ENCODE peak calls at places on chromosome 15, in five cellular contexts. V, D, M, K and H are unnamed samples.

GRCh38 chr15:61880079-61880478 is 180.2 kb downstream of the VPS13C start:
- DNase-seq in V (no peak), D (no peak), K (no peak), M (no peak), H (no peak)

GRCh38 chr15:67820992-67821783 is 4.1 kb upstream of the SKOR1 start:
- DNase-seq in V (no peak), D (no peak), M (no peak), K (no peak), H (peak)

GRCh38 chr15:38745136-38745535 is 180.5 kb upstream of the RASGRP1 start:
- DNase-seq in M (no peak), V (no peak), K (no peak), D (no peak), H (no peak)

GRCh38 chr15:37035349-37035748 is 65.0 kb downstream of the MEIS2 start:
- DNase-seq in M (no peak), K (no peak), D (no peak), V (no peak), H (no peak)

GRCh38 chr15:37125143-37125542 is 24.8 kb upstream of the MEIS2 start:
- DNase-seq in D (peak), M (no peak), K (no peak), V (no peak), H (no peak)

GRCh38 chr15:62486041-62486440 is 321.0 kb upstream of the C2CD4B start:
- DNase-seq in M (no peak), V (no peak), K (no peak), D (no peak), H (no peak)

GRCh38 chr15:92519709-92520108 is 126.0 kb downstream of the ST8SIA2 start:
- DNase-seq in K (no peak), M (no peak), V (no peak), D (no peak), H (no peak)

GRCh38 chr15:69652906-69653305 is 200.3 kb downstream of the RPLP1 start:
- DNase-seq in V (no peak), D (no peak), M (no peak), K (no peak), H (no peak)

GRCh38 chr15:62901916-62902554 is 140.5 kb upstream of the TPM1 start:
- DNase-seq in V (no peak), K (no peak), M (no peak), D (no peak), H (no peak)

GRCh38 chr15:77533986-77534385 is 98.7 kb downstream of the LINGO1 start:
- DNase-seq in K (no peak), D (peak), V (no peak), M (no peak), H (no peak)

GRCh38 chr15:42503822-42504221 is 8.4 kb downstream of the SNAP23 start:
- DNase-seq in K (no peak), M (no peak), D (no peak), V (no peak), H (no peak)

GRCh38 chr15:83869329-83869728 is 215.4 kb downstream of the ADAMTSL3 start:
- DNase-seq in M (no peak), D (no peak), V (no peak), K (no peak), H (no peak)

GRCh38 chr15:57862761-57863160 is 156.2 kb downstream of the POLR2M start:
- DNase-seq in D (no peak), M (no peak), V (no peak), K (no peak), H (no peak)

GRCh38 chr15:62506217-62506805 is 341.2 kb upstream of the C2CD4B start:
- DNase-seq in D (no peak), K (no peak), M (peak), V (no peak), H (no peak)

GRCh38 chr15:75639709-75640482 is at the start of gene IMP3:
- DNase-seq in D (peak), M (peak), K (peak), V (peak), H (peak)

GRCh38 chr15:101126618-101127502 is 125.0 kb downstream of the CHSY1 start:
- DNase-seq in V (no peak), M (no peak), D (no peak), K (no peak), H (no peak)

GRCh38 chr15:64205202-64205601 is 42.4 kb upstream of the PPIB start:
- DNase-seq in M (no peak), D (no peak), K (no peak), V (no peak), H (no peak)

GRCh38 chr15:39641187-39641889 is 60.5 kb downstream of the THBS1 start:
- DNase-seq in K (no peak), D (no peak), M (no peak), V (no peak), H (no peak)

GRCh38 chr15:61871926-61872522 is 188.2 kb downstream of the VPS13C start:
- DNase-seq in D (no peak), V (no peak), M (no peak), K (no peak), H (no peak)

GRCh38 chr15:74829500-74829899 is 3.1 kb downstream of the CPLX3 start:
- DNase-seq in D (no peak), M (no peak), K (no peak), V (no peak), H (no peak)

GRCh38 chr15:26967719-26968269 is 3.2 kb upstream of the GABRG3 start:
- DNase-seq in M (no peak), K (no peak), D (no peak), V (no peak), H (no peak)

GRCh38 chr15:45704329-45705249 is 69.8 kb downstream of the SQOR start:
- DNase-seq in M (peak), V (no peak), K (peak), D (peak), H (peak)

GRCh38 chr15:71136159-71137137 is 21.2 kb downstream of the THSD4 start:
- DNase-seq in M (no peak), K (no peak), V (no peak), D (no peak), H (no peak)

GRCh38 chr15:58771621-58772235 is 626 bp downstream of the MINDY2 start:
- DNase-seq in K (peak), D (peak), V (peak), M (no peak), H (peak)

DNA sequence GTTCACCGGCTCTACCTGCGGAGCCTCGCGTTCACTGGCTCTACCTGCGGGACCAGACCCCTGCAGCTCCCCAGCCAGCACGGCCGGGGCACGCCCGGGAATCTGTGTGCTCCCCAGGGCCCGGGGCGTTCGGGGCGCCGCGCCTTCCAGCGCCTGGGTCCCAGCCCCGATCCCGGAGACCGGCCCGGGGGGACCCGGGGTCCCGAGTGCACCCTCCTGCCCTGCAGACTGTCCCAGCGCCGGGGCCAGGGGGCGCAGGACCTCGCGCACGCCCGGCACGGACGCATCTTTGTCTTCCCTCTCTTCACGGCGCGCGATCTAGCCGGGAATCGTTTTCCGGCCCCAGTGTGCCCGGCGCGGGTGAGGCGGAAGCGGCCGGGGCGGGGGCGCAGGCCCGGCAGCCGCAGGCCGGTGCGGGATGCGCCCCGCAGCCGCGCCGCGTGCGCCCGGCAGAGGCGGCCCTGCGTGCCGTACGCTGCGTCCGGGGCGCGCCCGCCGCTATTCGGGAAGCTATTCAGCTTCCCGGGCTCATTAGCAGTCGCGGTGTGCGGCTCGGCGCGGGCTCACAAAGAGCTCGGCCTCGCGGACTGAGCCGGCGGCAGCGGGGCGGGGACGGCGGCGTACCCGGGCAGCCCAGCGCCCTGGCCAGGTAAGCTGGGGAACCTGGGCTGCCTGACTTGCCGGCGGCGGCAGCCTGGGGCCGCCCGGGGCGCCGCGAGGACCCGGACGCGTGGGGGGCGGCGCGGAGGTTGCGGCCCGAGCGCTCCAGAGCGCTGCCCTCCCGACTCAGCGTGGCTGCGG is at the start of gene APBA2:
- DNase-seq in D (no peak), V (no peak), M (no peak), K (no peak), H (no peak)
- H3K4me3 ChIP-seq in D (no peak), V (peak), M (peak), K (peak), H (peak)

GRCh38 chr15:89198934-89199333 is 22.4 kb downstream of the RLBP1 start:
- DNase-seq in D (no peak), M (no peak), K (no peak), V (no peak), H (no peak)
- H3K27ac ChIP-seq in D (peak), M (no peak), K (peak), V (no peak), H (no peak)

DNA sequence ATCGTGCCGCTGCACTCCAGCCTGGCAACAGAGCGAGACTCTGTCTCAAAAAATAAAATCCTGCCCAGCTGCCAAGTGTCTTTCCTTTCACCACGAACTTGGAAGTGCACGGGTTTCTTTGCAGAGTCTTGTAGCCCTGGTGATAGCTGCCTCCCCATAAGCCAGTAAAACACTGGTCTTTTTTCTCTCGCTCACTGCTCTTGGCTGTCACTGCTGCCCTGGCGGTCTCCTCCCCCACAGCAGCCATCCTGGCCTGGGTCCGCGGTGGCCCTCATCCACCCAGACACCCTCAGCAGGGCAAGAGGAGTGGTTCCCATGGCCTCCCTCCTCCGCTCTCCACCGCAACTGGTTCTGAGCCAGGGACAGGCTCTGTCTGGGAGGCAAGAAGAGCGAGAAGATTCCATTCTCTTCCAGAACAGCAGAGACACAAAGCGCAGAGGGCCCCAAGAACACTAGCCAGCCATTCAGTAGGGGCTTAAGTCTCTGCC is 44.4 kb downstream of the KLHL25 start:
- DNase-seq in V (peak), M (no peak), K (peak), D (peak), H (peak)
- TF ChIP-seq POLR2AphosphoS5 in V (no peak), M (no peak), K (no peak), D (peak), H (peak)

GRCh38 chr15:91271565-91272153 is 171.6 kb downstream of the SV2B start:
- DNase-seq in K (no peak), V (peak), D (no peak), M (peak), H (no peak)
- H3K4me3 ChIP-seq in K (no peak), V (no peak), D (no peak), M (no peak), H (no peak)

DNA sequence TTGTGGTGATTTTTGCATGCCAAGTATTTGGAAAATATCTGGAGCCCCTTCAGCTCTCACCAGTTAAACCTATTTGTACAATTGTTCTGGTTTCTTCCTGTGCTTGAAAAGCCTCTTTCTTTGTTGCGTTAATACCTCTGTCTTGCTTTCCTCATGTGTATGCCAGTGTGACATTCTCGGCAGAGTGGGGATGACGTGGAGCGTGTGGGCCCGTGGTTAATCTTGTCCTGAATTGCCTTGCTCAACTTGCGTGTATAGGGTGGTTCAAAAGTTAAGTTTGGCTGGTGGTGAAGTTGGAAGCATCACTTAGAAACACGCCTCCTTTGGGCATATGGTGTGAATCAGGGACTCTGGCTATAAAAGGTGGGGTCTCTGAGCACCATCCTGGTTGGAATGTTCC is 67.1 kb downstream of the IGF1R start:
- DNase-seq in K (no peak), D (no peak), M (no peak), V (no peak), H (no peak)
- H3K27ac ChIP-seq in K (peak), D (no peak), M (no peak), V (peak), H (no peak)

DNA sequence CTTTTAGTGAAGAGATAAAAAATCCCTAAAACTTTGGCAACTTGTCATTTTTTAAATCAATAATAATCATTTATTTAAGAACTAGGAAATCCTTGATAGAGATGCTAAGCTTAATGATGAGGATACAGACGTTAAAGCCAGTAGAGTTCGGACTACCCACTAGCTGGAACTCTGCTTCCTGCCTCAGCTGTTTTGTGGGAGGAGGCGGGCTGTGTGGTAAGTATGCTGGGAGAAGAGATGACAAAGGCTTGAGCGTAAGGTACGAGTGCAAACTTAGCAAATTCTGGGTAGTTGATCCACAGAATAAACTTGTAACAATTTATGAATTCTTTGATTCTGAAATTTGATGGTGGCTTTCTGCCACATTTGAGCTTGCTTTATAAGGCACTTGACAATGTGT is 111.2 kb upstream of the NANOGP8 start:
- DNase-seq in M (no peak), K (no peak), D (no peak), V (no peak), H (no peak)
- TF ChIP-seq POLR2AphosphoS5 in M (no peak), K (no peak), D (no peak), V (no peak), H (no peak)

GRCh38 chr15:32718082-32718821 is 448 bp downstream of the GREM1 start:
- DNase-seq in D (no peak), V (no peak), K (no peak), M (no peak), H (no peak)
- H3K4me3 ChIP-seq in D (peak), V (peak), K (peak), M (peak), H (peak)

DNA sequence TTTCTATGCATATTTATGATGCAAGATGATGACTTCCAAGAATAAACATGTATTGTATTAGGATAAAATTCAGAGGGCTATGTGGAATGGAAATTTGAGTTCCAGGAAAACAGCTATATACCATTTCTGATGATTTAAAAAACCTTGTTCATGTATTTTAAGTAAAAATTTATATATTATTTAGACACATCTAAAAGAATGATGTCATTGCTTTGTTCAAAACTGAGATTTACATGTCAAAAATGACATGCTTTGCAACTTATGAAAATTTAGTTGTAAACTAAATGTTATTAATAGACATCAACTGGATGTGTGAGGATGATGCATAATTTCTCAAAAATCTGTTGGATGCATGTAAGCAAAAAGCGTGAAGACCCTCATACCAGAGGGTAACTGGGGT is 2.3 kb downstream of the STARD5 start:
- DNase-seq in K (no peak), D (no peak), V (no peak), M (no peak), H (no peak)
- H3K27ac ChIP-seq in K (no peak), D (no peak), V (no peak), M (no peak), H (no peak)